ENCODE peak calls at places on chromosome 16, in seven cellular contexts. One of them, this sample, is unnamed.

GRCh38 chr16:66874079-66874775 is 6.1 kb upstream of the PDP2 start:
- DNase-seq in GM06990: no peak
- DNase-seq in stimulated activated CD4-positive, alpha-beta T cell treated with anti-CD3 and anti-CD28 coated beads, TNF-alpha, amount 100 ng/mL, for 24 hours: no peak
- DNase-seq in A172: no peak
- DNase-seq in M059J: peak; percentile 83
- DNase-seq in bronchial epithelial cell: no peak
- DNase-seq in stromal cell of bone marrow: peak; percentile 54
- DNase-seq in this sample: no peak

GRCh38 chr16:3681206-3681605 is 26.7 kb downstream of the DNASE1 start:
- DNase-seq in GM06990: no peak
- DNase-seq in bronchial epithelial cell: no peak
- DNase-seq in M059J: no peak
- DNase-seq in stimulated activated CD4-positive, alpha-beta T cell treated with anti-CD3 and anti-CD28 coated beads, TNF-alpha, amount 100 ng/mL, for 24 hours: no peak
- DNase-seq in A172: no peak
- DNase-seq in stromal cell of bone marrow: no peak
- DNase-seq in this sample: no peak

GRCh38 chr16:52494145-52494544 is 52.8 kb downstream of the TOX3 start:
- DNase-seq in M059J: no peak
- DNase-seq in bronchial epithelial cell: no peak
- DNase-seq in stromal cell of bone marrow: no peak
- DNase-seq in stimulated activated CD4-positive, alpha-beta T cell treated with anti-CD3 and anti-CD28 coated beads, TNF-alpha, amount 100 ng/mL, for 24 hours: no peak
- DNase-seq in A172: no peak
- DNase-seq in GM06990: no peak
- DNase-seq in this sample: no peak

GRCh38 chr16:88599825-88600538 is 29.8 kb downstream of the ZC3H18 start:
- DNase-seq in stromal cell of bone marrow: no peak
- DNase-seq in stimulated activated CD4-positive, alpha-beta T cell treated with anti-CD3 and anti-CD28 coated beads, TNF-alpha, amount 100 ng/mL, for 24 hours: no peak
- DNase-seq in A172: no peak
- DNase-seq in M059J: no peak
- DNase-seq in bronchial epithelial cell: no peak
- DNase-seq in GM06990: no peak
- DNase-seq in this sample: no peak

GRCh38 chr16:57324649-57325223 is 33.8 kb upstream of the CCL22 start:
- DNase-seq in stimulated activated CD4-positive, alpha-beta T cell treated with anti-CD3 and anti-CD28 coated beads, TNF-alpha, amount 100 ng/mL, for 24 hours: no peak
- DNase-seq in A172: no peak
- DNase-seq in M059J: no peak
- DNase-seq in bronchial epithelial cell: no peak
- DNase-seq in stromal cell of bone marrow: no peak
- DNase-seq in GM06990: no peak
- DNase-seq in this sample: no peak

GRCh38 chr16:67235816-67236547 is 9.1 kb downstream of the TMEM208 start:
- DNase-seq in GM06990: no peak
- DNase-seq in A172: peak; percentile 79
- DNase-seq in stimulated activated CD4-positive, alpha-beta T cell treated with anti-CD3 and anti-CD28 coated beads, TNF-alpha, amount 100 ng/mL, for 24 hours: no peak
- DNase-seq in bronchial epithelial cell: no peak
- DNase-seq in M059J: no peak
- DNase-seq in stromal cell of bone marrow: no peak
- DNase-seq in this sample: no peak

GRCh38 chr16:89132194-89133005 is 38.7 kb downstream of the ACSF3 start:
- DNase-seq in stimulated activated CD4-positive, alpha-beta T cell treated with anti-CD3 and anti-CD28 coated beads, TNF-alpha, amount 100 ng/mL, for 24 hours: no peak
- DNase-seq in GM06990: no peak
- DNase-seq in stromal cell of bone marrow: no peak
- DNase-seq in bronchial epithelial cell: no peak
- DNase-seq in M059J: no peak
- DNase-seq in A172: no peak
- DNase-seq in this sample: no peak

GRCh38 chr16:370980-371728 is 816 bp upstream of the MRPL28 start:
- DNase-seq in M059J: no peak
- DNase-seq in A172: no peak
- DNase-seq in stimulated activated CD4-positive, alpha-beta T cell treated with anti-CD3 and anti-CD28 coated beads, TNF-alpha, amount 100 ng/mL, for 24 hours: no peak
- DNase-seq in bronchial epithelial cell: no peak
- DNase-seq in stromal cell of bone marrow: no peak
- DNase-seq in GM06990: no peak
- DNase-seq in this sample: no peak

GRCh38 chr16:69469807-69470561 is 45.6 kb downstream of the CYB5B start:
- DNase-seq in GM06990: peak; percentile 46
- DNase-seq in bronchial epithelial cell: no peak
- DNase-seq in stromal cell of bone marrow: no peak
- DNase-seq in A172: no peak
- DNase-seq in stimulated activated CD4-positive, alpha-beta T cell treated with anti-CD3 and anti-CD28 coated beads, TNF-alpha, amount 100 ng/mL, for 24 hours: peak; percentile 11
- DNase-seq in M059J: no peak
- DNase-seq in this sample: no peak

GRCh38 chr16:79176987-79177386 is 423.6 kb downstream of the MAF start:
- DNase-seq in stromal cell of bone marrow: no peak
- DNase-seq in A172: no peak
- DNase-seq in M059J: no peak
- DNase-seq in stimulated activated CD4-positive, alpha-beta T cell treated with anti-CD3 and anti-CD28 coated beads, TNF-alpha, amount 100 ng/mL, for 24 hours: no peak
- DNase-seq in GM06990: no peak
- DNase-seq in bronchial epithelial cell: no peak
- DNase-seq in this sample: no peak

This sample was measured in NCI-H460.